ENCODE peak calls at places on chromosome 1, in ten cellular contexts. D, Y, S, C, K, O, M, U, W and H are unnamed samples.

GRCh38 chr1:56958526-56958925 is 7.3 kb downstream of the C8B start:
- DNase-seq in D (no peak), Y (no peak), S (no peak), C (no peak), K (no peak), O (no peak), M (no peak), U (no peak), W (no peak), H (no peak)

GRCh38 chr1:218242171-218242570 is 42.9 kb upstream of the RRP15 start:
- DNase-seq in D (no peak), Y (no peak), S (no peak), C (no peak), K (no peak), O (no peak), M (no peak), U (no peak), W (no peak), H (no peak)

GRCh38 chr1:159247266-159247665 is 42.6 kb downstream of the ACKR1 start:
- DNase-seq in D (no peak), Y (no peak), S (no peak), C (no peak), K (no peak), O (no peak), M (no peak), U (no peak), W (no peak), H (no peak)

GRCh38 chr1:27045973-27046558 is 33.4 kb upstream of the TENT5B start:
- DNase-seq in D (peak), Y (peak), S (peak), C (peak), K (no peak), O (peak), M (peak), U (peak), W (peak), H (no peak)

GRCh38 chr1:11550664-11551283 is 71.8 kb downstream of the DISP3 start:
- DNase-seq in D (no peak), Y (no peak), S (peak), C (no peak), K (no peak), O (no peak), M (no peak), U (no peak), W (no peak), H (no peak)

GRCh38 chr1:20440785-20441200 is 45.2 kb downstream of the CAMK2N1 start:
- DNase-seq in D (peak), Y (peak), S (peak), C (peak), K (no peak), O (no peak), M (peak), U (peak), W (no peak), H (no peak)

GRCh38 chr1:161223805-161224694 is 622 bp upstream of the APOA2 start:
- DNase-seq in D (no peak), Y (no peak), S (no peak), C (no peak), K (no peak), O (no peak), M (no peak), U (no peak), W (no peak), H (no peak)

GRCh38 chr1:156103521-156103947 is 11.0 kb upstream of the LMNA start:
- DNase-seq in D (no peak), Y (no peak), S (no peak), C (no peak), K (no peak), O (no peak), M (no peak), U (no peak), W (no peak), H (no peak)

GRCh38 chr1:171898956-171899355 is 57.7 kb downstream of the DNM3 start:
- DNase-seq in D (no peak), Y (no peak), S (no peak), C (peak), K (no peak), O (peak), M (no peak), U (peak), W (no peak), H (no peak)

GRCh38 chr1:81967957-81968356 is 167.2 kb downstream of the ADGRL2 start:
- DNase-seq in D (no peak), Y (peak), S (no peak), C (no peak), K (no peak), O (peak), M (no peak), U (no peak), W (no peak), H (no peak)

GRCh38 chr1:165543651-165544452 is at the start of gene LRRC52:
- DNase-seq in D (no peak), Y (peak), S (no peak), C (peak), K (peak), O (no peak), M (no peak), U (no peak), W (peak), H (no peak)

GRCh38 chr1:155070721-155071556 is 7.4 kb downstream of the EFNA4 start:
- DNase-seq in D (no peak), Y (peak), S (peak), C (peak), K (no peak), O (peak), M (peak), U (peak), W (peak), H (peak)

GRCh38 chr1:213761845-213762407 is 225.8 kb upstream of the PROX1 start:
- DNase-seq in D (no peak), Y (no peak), S (peak), C (no peak), K (no peak), O (no peak), M (no peak), U (no peak), W (no peak), H (no peak)

GRCh38 chr1:10122926-10123325 is 87.4 kb upstream of the KIF1B start:
- DNase-seq in D (no peak), Y (no peak), S (no peak), C (no peak), K (no peak), O (no peak), M (no peak), U (no peak), W (no peak), H (no peak)

GRCh38 chr1:19655718-19656080 is 9.0 kb upstream of the HTR6 start:
- DNase-seq in D (no peak), Y (no peak), S (no peak), C (no peak), K (no peak), O (no peak), M (no peak), U (no peak), W (no peak), H (no peak)

GRCh38 chr1:67170751-67171573 is 4.7 kb downstream of the IL23R start:
- DNase-seq in D (no peak), Y (no peak), S (no peak), C (no peak), K (no peak), O (no peak), M (no peak), U (no peak), W (no peak), H (no peak)

GRCh38 chr1:51189421-51190073 is 46.5 kb upstream of the RNF11 start:
- DNase-seq in D (peak), Y (peak), S (peak), C (peak), K (peak), O (peak), M (peak), U (no peak), W (no peak), H (peak)

GRCh38 chr1:58883888-58884482 is 100.1 kb upstream of the JUN start:
- DNase-seq in D (no peak), Y (no peak), S (no peak), C (no peak), K (peak), O (peak), M (no peak), U (no peak), W (no peak), H (no peak)

GRCh38 chr1:10852486-10852885 is 56.0 kb upstream of the CASZ1 start:
- DNase-seq in D (no peak), Y (no peak), S (no peak), C (no peak), K (no peak), O (no peak), M (no peak), U (no peak), W (no peak), H (no peak)

GRCh38 chr1:91684599-91685196 is 184.0 kb downstream of the CDC7 start:
- DNase-seq in D (no peak), Y (no peak), S (no peak), C (no peak), K (no peak), O (no peak), M (no peak), U (no peak), W (no peak), H (no peak)

GRCh38 chr1:23614128-23614660 is 54.9 kb upstream of the ID3 start:
- DNase-seq in D (no peak), Y (no peak), S (no peak), C (no peak), K (no peak), O (no peak), M (no peak), U (no peak), W (no peak), H (no peak)

GRCh38 chr1:240399381-240399780 is 212.6 kb downstream of the GREM2 start:
- DNase-seq in D (no peak), Y (no peak), S (no peak), C (no peak), K (no peak), O (no peak), M (no peak), U (no peak), W (no peak), H (no peak)

GRCh38 chr1:2547210-2548067 is 8.7 kb upstream of the TNFRSF14 start:
- DNase-seq in D (no peak), Y (no peak), S (no peak), C (no peak), K (no peak), O (peak), M (peak), U (no peak), W (peak), H (no peak)

GRCh38 chr1:110874303-110875215 is 1.6 kb downstream of the CD53 start:
- DNase-seq in D (no peak), Y (no peak), S (no peak), C (no peak), K (peak), O (no peak), M (no peak), U (no peak), W (no peak), H (peak)

GRCh38 chr1:107936498-107937481 is 28.2 kb downstream of the VAV3 start:
- DNase-seq in D (no peak), Y (no peak), S (peak), C (no peak), K (no peak), O (no peak), M (peak), U (no peak), W (no peak), H (peak)

GRCh38 chr1:63836830-63837229 is 63.0 kb downstream of the ROR1 start:
- DNase-seq in D (no peak), Y (no peak), S (no peak), C (no peak), K (no peak), O (no peak), M (no peak), U (no peak), W (no peak), H (no peak)

GRCh38 chr1:32291145-32291707 is 657 bp upstream of the HDAC1 start:
- DNase-seq in D (no peak), Y (no peak), S (no peak), C (no peak), K (no peak), O (no peak), M (no peak), U (no peak), W (no peak), H (no peak)

GRCh38 chr1:117852846-117853555 is 76.4 kb downstream of the GDAP2 start:
- DNase-seq in D (no peak), Y (no peak), S (no peak), C (no peak), K (no peak), O (no peak), M (no peak), U (no peak), W (no peak), H (no peak)

GRCh38 chr1:10793129-10793651 is 3.3 kb downstream of the CASZ1 start:
- DNase-seq in D (no peak), Y (peak), S (no peak), C (no peak), K (peak), O (no peak), M (no peak), U (no peak), W (no peak), H (no peak)

GRCh38 chr1:32316906-32317282 is 19.1 kb downstream of the MARCKSL1 start:
- DNase-seq in D (no peak), Y (no peak), S (no peak), C (no peak), K (no peak), O (no peak), M (peak), U (no peak), W (no peak), H (no peak)

GRCh38 chr1:42214447-42214871 is 49.9 kb upstream of the GUCA2A start:
- DNase-seq in D (no peak), Y (no peak), S (no peak), C (peak), K (peak), O (no peak), M (no peak), U (no peak), W (no peak), H (no peak)

GRCh38 chr1:174736831-174737230 is 262.9 kb upstream of the CACYBP start:
- DNase-seq in D (no peak), Y (no peak), S (no peak), C (no peak), K (no peak), O (no peak), M (no peak), U (no peak), W (no peak), H (no peak)

GRCh38 chr1:39086386-39087108 is 60.4 kb downstream of the NDUFS5 start:
- DNase-seq in D (no peak), Y (no peak), S (no peak), C (no peak), K (no peak), O (no peak), M (no peak), U (no peak), W (no peak), H (no peak)

GRCh38 chr1:44154665-44155064 is 13.2 kb upstream of the KLF18 start:
- DNase-seq in D (no peak), Y (no peak), S (no peak), C (no peak), K (no peak), O (no peak), M (no peak), U (no peak), W (no peak), H (no peak)

GRCh38 chr1:185343306-185343705 is 26.3 kb upstream of the IVNS1ABP start:
- DNase-seq in D (no peak), Y (no peak), S (no peak), C (no peak), K (no peak), O (no peak), M (no peak), U (no peak), W (no peak), H (no peak)

GRCh38 chr1:29519108-29519507 is 282.8 kb downstream of the PTPRU start:
- DNase-seq in D (no peak), Y (no peak), S (no peak), C (no peak), K (no peak), O (no peak), M (no peak), U (no peak), W (no peak), H (no peak)

GRCh38 chr1:46690931-46691411 is 19.3 kb downstream of the TEX38 start:
- DNase-seq in D (no peak), Y (no peak), S (no peak), C (no peak), K (no peak), O (peak), M (no peak), U (no peak), W (no peak), H (no peak)

GRCh38 chr1:179876289-179876715 is 1.3 kb downstream of the TOR1AIP2 start:
- DNase-seq in D (no peak), Y (no peak), S (no peak), C (no peak), K (no peak), O (no peak), M (no peak), U (no peak), W (no peak), H (no peak)